ENCODE peak calls at places on chromosomes 1 and 21, in four cellular contexts. Y, S, E and F are unnamed samples.

GRCh38 chr1:163174524-163175437 is 27.9 kb downstream of the RGS5 start:
- DNase-seq in S (no peak), E (peak), Y (peak), F (peak)

GRCh38 chr1:30649321-30649991 is 73.9 kb downstream of the MATN1 start:
- DNase-seq in E (no peak), S (no peak), Y (no peak), F (no peak)

GRCh38 chr1:204468206-204468605 is 26.4 kb downstream of the PIK3C2B start:
- DNase-seq in E (no peak), Y (no peak), S (no peak), F (no peak)

GRCh38 chr1:25204797-25205441 is 27.4 kb downstream of the SYF2 start:
- DNase-seq in S (no peak), E (peak), Y (peak), F (no peak)

GRCh38 chr1:205969229-205969628 is 26.0 kb upstream of the SLC26A9 start:
- DNase-seq in E (no peak), S (no peak), Y (no peak), F (no peak)

GRCh38 chr1:99598738-99599411 is 47.0 kb upstream of the PALMD start:
- DNase-seq in Y (no peak), E (peak), S (no peak), F (no peak)

GRCh38 chr1:180720753-180721152 is 88.9 kb downstream of the XPR1 start:
- DNase-seq in S (no peak), E (no peak), Y (no peak), F (no peak)

GRCh38 chr1:25804244-25804963 is 4.4 kb downstream of the SELENON start:
- DNase-seq in S (no peak), Y (no peak), E (no peak), F (no peak)

GRCh38 chr21:43654806-43655489 is 4.3 kb downstream of the HSF2BP start:
- DNase-seq in S (no peak), E (no peak), Y (no peak), F (no peak)

GRCh38 chr1:27521336-27522147 is 31.6 kb upstream of the WASF2 start:
- DNase-seq in Y (no peak), E (no peak), S (no peak), F (no peak)

GRCh38 chr1:56255516-56256181 is 323.7 kb downstream of the PLPP3 start:
- DNase-seq in S (no peak), E (no peak), Y (no peak), F (no peak)

GRCh38 chr1:156259805-156260204 is 11.9 kb upstream of the PAQR6 start:
- DNase-seq in E (no peak), Y (no peak), S (no peak), F (no peak)

GRCh38 chr1:3468236-3469103 is 14.0 kb downstream of the ARHGEF16 start:
- DNase-seq in S (no peak), E (no peak), Y (no peak), F (peak)

GRCh38 chr1:247528812-247529474 is 7.3 kb downstream of the OR2C3 start:
- DNase-seq in S (no peak), Y (no peak), E (no peak), F (no peak)

DNA sequence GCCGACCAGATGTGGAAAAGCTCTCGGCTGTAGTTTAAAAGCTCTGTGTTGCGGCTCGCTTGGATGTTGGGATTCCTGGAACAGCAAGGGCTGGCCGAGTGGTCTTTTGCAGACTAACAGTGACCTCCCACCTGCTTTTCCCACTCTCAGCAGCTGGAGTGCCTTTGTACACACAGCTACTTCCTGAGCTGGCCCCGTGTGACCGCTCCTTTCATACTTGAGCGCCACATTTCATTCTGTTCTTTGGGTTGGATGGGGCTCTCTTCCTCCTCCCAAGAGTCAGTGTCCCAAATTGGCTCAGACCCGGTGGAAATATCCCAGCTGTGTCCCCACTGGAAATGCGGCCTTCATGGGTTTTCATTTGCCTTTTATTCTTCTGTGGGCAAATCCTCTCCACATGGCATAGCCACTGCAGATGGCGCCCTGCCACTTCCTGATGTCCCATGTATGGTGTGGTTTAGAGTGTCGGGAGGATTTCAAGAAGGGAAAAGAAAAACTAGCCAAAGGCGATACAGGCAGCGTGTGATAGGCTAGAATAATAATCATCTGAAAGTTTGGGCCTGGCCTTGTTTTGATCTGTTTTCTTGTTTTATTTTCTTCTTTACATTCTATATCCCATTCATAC is 123.5 kb downstream of the PEX14 start:
- DNase-seq in Y (no peak), S (no peak), E (no peak), F (no peak)
- TF ChIP-seq ATF2 in Y (no peak), S (no peak), E (no peak), F (no peak)

GRCh38 chr1:88311907-88312306 is 372.2 kb upstream of the PKN2 start:
- DNase-seq in Y (peak), S (no peak), E (no peak), F (no peak)
- TF ChIP-seq ESRRA in Y (no peak), S (no peak), E (no peak), F (no peak)

DNA sequence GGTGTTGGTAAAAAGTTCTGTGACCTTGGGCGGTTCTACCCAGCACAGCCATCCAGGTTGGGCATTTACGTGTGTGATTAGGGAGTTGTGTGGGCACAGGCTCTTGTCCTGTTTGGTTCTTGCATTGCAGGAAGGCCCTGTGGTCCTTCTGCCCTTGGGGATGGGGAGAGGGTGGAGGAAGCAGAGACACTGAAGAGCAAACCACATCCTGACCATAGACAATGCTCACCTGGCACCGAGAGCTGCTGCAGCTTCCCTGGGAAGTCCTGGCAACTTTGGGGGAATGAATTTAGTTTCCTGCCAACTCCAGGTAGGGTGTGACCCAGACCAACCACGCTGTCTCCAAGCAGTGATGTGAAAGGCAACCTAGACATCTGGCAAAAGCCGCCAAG is 25.7 kb downstream of the RNF187 start:
- DNase-seq in E (no peak), S (no peak), Y (no peak), F (no peak)
- TF ChIP-seq ATF2 in E (no peak), S (no peak), Y (no peak), F (no peak)

GRCh38 chr1:172286629-172287076 is 133.8 kb upstream of the C1orf105 start:
- DNase-seq in E (no peak), S (no peak), Y (no peak), F (no peak)
- TF ChIP-seq ESRRA in E (no peak), S (no peak), Y (no peak), F (no peak)

DNA sequence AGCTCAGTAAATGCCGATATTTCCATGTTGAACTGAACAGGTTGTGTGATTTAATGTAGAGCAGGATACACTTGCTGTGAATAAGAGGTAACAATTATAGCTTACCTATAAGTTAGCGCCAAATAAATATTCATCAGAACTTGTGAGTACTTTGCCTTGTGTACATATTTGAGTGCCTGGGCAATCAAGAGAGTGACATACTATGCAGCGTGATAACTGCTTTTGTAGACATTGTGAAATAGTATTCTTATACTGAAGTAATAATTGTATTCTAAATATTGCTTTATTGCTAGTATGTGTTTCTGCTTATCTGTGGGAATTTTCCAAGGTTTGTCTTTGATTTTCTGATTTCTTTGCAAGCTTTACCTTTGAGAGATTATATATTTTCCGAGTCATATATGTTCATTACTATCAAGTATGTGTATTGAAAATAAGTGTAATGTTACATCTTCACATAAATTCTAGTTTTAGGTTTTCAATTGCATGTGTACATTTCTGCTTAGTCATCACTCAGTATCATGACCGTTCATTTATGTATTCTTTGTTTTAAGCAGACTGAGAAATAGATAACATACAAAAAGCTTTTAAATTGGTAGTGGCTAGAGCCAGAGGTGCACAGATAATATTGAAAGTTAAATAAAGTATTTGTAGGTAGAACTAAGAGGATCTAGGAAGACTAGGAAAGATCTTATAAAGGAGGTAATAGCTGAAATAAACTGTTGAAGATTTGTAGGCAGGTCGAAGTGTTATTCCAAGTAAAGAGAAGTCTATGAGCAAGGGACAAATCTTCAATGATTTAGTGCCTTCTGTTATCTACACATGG is 19.5 kb downstream of the USP25 start:
- DNase-seq in S (no peak), E (no peak), Y (peak), F (no peak)
- TF ChIP-seq ATF2 in S (no peak), E (no peak), Y (no peak), F (no peak)

DNA sequence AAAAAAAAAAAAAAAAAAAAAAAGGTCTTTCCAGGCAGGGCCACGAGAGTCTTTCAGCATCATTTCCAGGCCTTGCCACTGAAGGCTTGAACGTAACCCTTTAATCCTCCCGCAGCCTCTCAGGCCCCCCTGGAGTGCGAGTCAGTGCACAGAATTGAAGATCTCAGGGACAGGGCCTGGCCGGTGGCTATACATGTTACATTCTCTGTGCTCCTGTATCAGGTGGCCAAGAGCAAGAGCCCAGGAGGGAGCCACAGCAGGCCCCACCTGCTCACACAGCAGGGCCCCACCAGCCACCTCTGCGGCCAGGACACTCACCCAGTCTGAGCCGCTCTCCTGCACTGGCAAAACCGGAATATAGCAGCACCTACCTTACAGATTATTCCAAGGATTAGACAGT is 34.1 kb upstream of the SLC25A33 start:
- DNase-seq in S (no peak), E (no peak), Y (no peak), F (no peak)
- TF ChIP-seq ESRRA in S (no peak), E (no peak), Y (no peak), F (no peak)

GRCh38 chr1:52474807-52475206 is 70.4 kb downstream of the PRPF38A start:
- DNase-seq in E (no peak), Y (no peak), S (no peak), F (no peak)

GRCh38 chr1:52482326-52483004 is 70.4 kb downstream of the TUT4 start:
- DNase-seq in E (no peak), S (no peak), Y (no peak), F (no peak)

GRCh38 chr1:52473039-52473438 is 68.6 kb downstream of the PRPF38A start:
- DNase-seq in Y (peak), S (no peak), E (no peak), F (no peak)

GRCh38 chr1:52476943-52477342 is 72.5 kb downstream of the PRPF38A start:
- DNase-seq in Y (no peak), E (no peak), S (no peak), F (no peak)

GRCh38 chr1:52477876-52478275 is 73.5 kb downstream of the PRPF38A start:
- DNase-seq in S (no peak), E (no peak), Y (peak), F (no peak)
- TF ChIP-seq ATF2 in S (no peak), E (no peak), Y (no peak), F (no peak)

GRCh38 chr1:146013566-146013937 is 8.0 kb downstream of the HJV start:
- DNase-seq in E (no peak), S (no peak), Y (no peak), F (no peak)

GRCh38 chr1:146012703-146013565 is 8.6 kb downstream of the HJV start:
- DNase-seq in S (no peak), Y (peak), E (peak), F (no peak)

GRCh38 chr1:146007785-146008133 is 11.4 kb upstream of the TXNIP start:
- DNase-seq in E (no peak), S (no peak), Y (no peak), F (no peak)

GRCh38 chr1:146007048-146007784 is 10.8 kb upstream of the TXNIP start:
- DNase-seq in E (peak), Y (peak), S (peak), F (no peak)

GRCh38 chr1:146010126-146010738 is 11.3 kb downstream of the HJV start:
- DNase-seq in S (no peak), E (no peak), Y (no peak), F (no peak)
- TF ChIP-seq ESRRA in S (no peak), E (no peak), Y (no peak), F (no peak)